ENCODE peak calls at places on chromosomes 5 and 9, in nine cellular contexts. One of them, this sample, is unnamed.

GRCh38 chr5:65078331-65078730 is 309.6 kb downstream of the CWC27 start:
- DNase-seq in NCI-H510A treated with DMSO at 0.1 percent for 48 hours: no peak
- DNase-seq in kidney tubule cell: no peak
- DNase-seq in GM04504: no peak
- DNase-seq in NCI-H1105 treated with DMSO at 0.1 percent for 48 hours: no peak
- DNase-seq in activated CD4-positive, CD25-positive, alpha-beta regulatory T cell: no peak
- DNase-seq in ascending aorta: no peak
- DNase-seq in MCF 10A: no peak
- DNase-seq in stomach: no peak
- DNase-seq in this sample: no peak

GRCh38 chr5:40842351-40842750 is 1.2 kb downstream of the CARD6 start:
- DNase-seq in NCI-H510A treated with DMSO at 0.1 percent for 48 hours: no peak
- DNase-seq in kidney tubule cell: peak; percentile 35
- DNase-seq in GM04504: no peak
- DNase-seq in NCI-H1105 treated with DMSO at 0.1 percent for 48 hours: no peak
- DNase-seq in activated CD4-positive, CD25-positive, alpha-beta regulatory T cell: no peak
- DNase-seq in ascending aorta: no peak
- DNase-seq in MCF 10A: no peak
- DNase-seq in stomach: no peak
- DNase-seq in this sample: no peak

GRCh38 chr9:85425153-85425611 is 316.6 kb downstream of the AGTPBP1 start:
- DNase-seq in NCI-H510A treated with DMSO at 0.1 percent for 48 hours: peak; percentile 50
- DNase-seq in kidney tubule cell: peak; percentile 74
- DNase-seq in GM04504: no peak
- DNase-seq in NCI-H1105 treated with DMSO at 0.1 percent for 48 hours: peak; percentile 19
- DNase-seq in activated CD4-positive, CD25-positive, alpha-beta regulatory T cell: no peak
- DNase-seq in ascending aorta: peak; percentile 71
- DNase-seq in MCF 10A: peak; percentile 72
- DNase-seq in stomach: peak; percentile 55
- DNase-seq in this sample: peak; percentile 84

GRCh38 chr9:37399336-37399735 is 23.2 kb upstream of the GRHPR start:
- DNase-seq in NCI-H510A treated with DMSO at 0.1 percent for 48 hours: no peak
- DNase-seq in kidney tubule cell: no peak
- DNase-seq in GM04504: no peak
- DNase-seq in NCI-H1105 treated with DMSO at 0.1 percent for 48 hours: no peak
- DNase-seq in activated CD4-positive, CD25-positive, alpha-beta regulatory T cell: no peak
- DNase-seq in ascending aorta: no peak
- DNase-seq in MCF 10A: no peak
- DNase-seq in stomach: no peak
- DNase-seq in this sample: no peak

GRCh38 chr5:168637793-168638192 is 58.6 kb upstream of the PANK3 start:
- DNase-seq in NCI-H510A treated with DMSO at 0.1 percent for 48 hours: no peak
- DNase-seq in kidney tubule cell: no peak
- DNase-seq in GM04504: no peak
- DNase-seq in NCI-H1105 treated with DMSO at 0.1 percent for 48 hours: no peak
- DNase-seq in activated CD4-positive, CD25-positive, alpha-beta regulatory T cell: no peak
- DNase-seq in ascending aorta: no peak
- DNase-seq in MCF 10A: no peak
- DNase-seq in stomach: no peak
- DNase-seq in this sample: no peak

GRCh38 chr9:34674440-34674839 is 12.0 kb upstream of the CCL27 start:
- DNase-seq in NCI-H510A treated with DMSO at 0.1 percent for 48 hours: no peak
- DNase-seq in kidney tubule cell: no peak
- DNase-seq in GM04504: no peak
- DNase-seq in NCI-H1105 treated with DMSO at 0.1 percent for 48 hours: no peak
- DNase-seq in activated CD4-positive, CD25-positive, alpha-beta regulatory T cell: no peak
- DNase-seq in ascending aorta: no peak
- DNase-seq in MCF 10A: no peak
- DNase-seq in stomach: no peak
- DNase-seq in this sample: no peak

GRCh38 chr9:74760031-74760700 is 127.6 kb downstream of the TRPM6 start:
- DNase-seq in NCI-H510A treated with DMSO at 0.1 percent for 48 hours: no peak
- DNase-seq in kidney tubule cell: peak; percentile 95
- DNase-seq in GM04504: no peak
- DNase-seq in NCI-H1105 treated with DMSO at 0.1 percent for 48 hours: no peak
- DNase-seq in activated CD4-positive, CD25-positive, alpha-beta regulatory T cell: no peak
- DNase-seq in ascending aorta: no peak
- DNase-seq in MCF 10A: peak; percentile 92
- DNase-seq in stomach: no peak
- DNase-seq in this sample: no peak

GRCh38 chr5:131265318-131265803 is 1.5 kb downstream of the CDC42SE2 start:
- DNase-seq in NCI-H510A treated with DMSO at 0.1 percent for 48 hours: peak; percentile 7
- DNase-seq in kidney tubule cell: peak; percentile 78
- DNase-seq in GM04504: no peak
- DNase-seq in NCI-H1105 treated with DMSO at 0.1 percent for 48 hours: no peak
- DNase-seq in activated CD4-positive, CD25-positive, alpha-beta regulatory T cell: no peak
- DNase-seq in ascending aorta: no peak
- DNase-seq in MCF 10A: peak; percentile 70
- DNase-seq in stomach: no peak
- DNase-seq in this sample: no peak

GRCh38 chr9:16816006-16816405 is 54.5 kb downstream of the BNC2 start:
- DNase-seq in NCI-H510A treated with DMSO at 0.1 percent for 48 hours: no peak
- DNase-seq in kidney tubule cell: no peak
- DNase-seq in GM04504: no peak
- DNase-seq in NCI-H1105 treated with DMSO at 0.1 percent for 48 hours: peak; percentile 57
- DNase-seq in activated CD4-positive, CD25-positive, alpha-beta regulatory T cell: no peak
- DNase-seq in ascending aorta: no peak
- DNase-seq in MCF 10A: no peak
- DNase-seq in stomach: no peak
- DNase-seq in this sample: peak; percentile 65

GRCh38 chr9:128118472-128118857 is 9.1 kb downstream of the PTGES2 start:
- DNase-seq in NCI-H510A treated with DMSO at 0.1 percent for 48 hours: no peak
- DNase-seq in kidney tubule cell: no peak
- DNase-seq in GM04504: no peak
- DNase-seq in NCI-H1105 treated with DMSO at 0.1 percent for 48 hours: no peak
- DNase-seq in activated CD4-positive, CD25-positive, alpha-beta regulatory T cell: no peak
- DNase-seq in ascending aorta: no peak
- DNase-seq in MCF 10A: no peak
- DNase-seq in stomach: no peak
- DNase-seq in this sample: no peak

GRCh38 chr5:98940586-98940985 is 11.8 kb upstream of the CHD1 start:
- DNase-seq in NCI-H510A treated with DMSO at 0.1 percent for 48 hours: no peak
- DNase-seq in kidney tubule cell: peak; percentile 17
- DNase-seq in GM04504: peak; percentile 29
- DNase-seq in NCI-H1105 treated with DMSO at 0.1 percent for 48 hours: no peak
- DNase-seq in activated CD4-positive, CD25-positive, alpha-beta regulatory T cell: no peak
- DNase-seq in ascending aorta: no peak
- DNase-seq in MCF 10A: no peak
- DNase-seq in stomach: no peak
- DNase-seq in this sample: peak; percentile 44

GRCh38 chr5:119876522-119876921 is 247.2 kb downstream of the FAM170A start:
- DNase-seq in NCI-H510A treated with DMSO at 0.1 percent for 48 hours: no peak
- DNase-seq in kidney tubule cell: no peak
- DNase-seq in GM04504: no peak
- DNase-seq in NCI-H1105 treated with DMSO at 0.1 percent for 48 hours: no peak
- DNase-seq in activated CD4-positive, CD25-positive, alpha-beta regulatory T cell: no peak
- DNase-seq in ascending aorta: no peak
- DNase-seq in MCF 10A: peak; percentile 6
- DNase-seq in stomach: no peak
- DNase-seq in this sample: no peak

GRCh38 chr9:19517202-19517942 is 108.6 kb downstream of the ACER2 start:
- DNase-seq in NCI-H510A treated with DMSO at 0.1 percent for 48 hours: no peak
- DNase-seq in kidney tubule cell: no peak
- DNase-seq in GM04504: no peak
- DNase-seq in NCI-H1105 treated with DMSO at 0.1 percent for 48 hours: no peak
- DNase-seq in activated CD4-positive, CD25-positive, alpha-beta regulatory T cell: no peak
- DNase-seq in ascending aorta: no peak
- DNase-seq in MCF 10A: peak; percentile 20
- DNase-seq in stomach: no peak
- DNase-seq in this sample: peak; percentile 51

GRCh38 chr9:35432076-35432475 is 57.8 kb upstream of the RUSC2 start:
- DNase-seq in NCI-H510A treated with DMSO at 0.1 percent for 48 hours: no peak
- DNase-seq in kidney tubule cell: no peak
- DNase-seq in GM04504: no peak
- DNase-seq in NCI-H1105 treated with DMSO at 0.1 percent for 48 hours: no peak
- DNase-seq in activated CD4-positive, CD25-positive, alpha-beta regulatory T cell: no peak
- DNase-seq in ascending aorta: no peak
- DNase-seq in MCF 10A: peak; percentile 4
- DNase-seq in stomach: no peak
- DNase-seq in this sample: no peak

GRCh38 chr9:36154213-36154952 is 14.8 kb upstream of the CCIN start:
- DNase-seq in NCI-H510A treated with DMSO at 0.1 percent for 48 hours: no peak
- DNase-seq in kidney tubule cell: peak; percentile 81
- DNase-seq in GM04504: no peak
- DNase-seq in NCI-H1105 treated with DMSO at 0.1 percent for 48 hours: peak; percentile 45
- DNase-seq in activated CD4-positive, CD25-positive, alpha-beta regulatory T cell: no peak
- DNase-seq in ascending aorta: no peak
- DNase-seq in MCF 10A: no peak
- DNase-seq in stomach: no peak
- DNase-seq in this sample: no peak

GRCh38 chr5:141373673-141374317 is at the start of gene PCDHGA6:
- DNase-seq in NCI-H510A treated with DMSO at 0.1 percent for 48 hours: no peak
- DNase-seq in kidney tubule cell: peak; percentile 39
- DNase-seq in GM04504: no peak
- DNase-seq in NCI-H1105 treated with DMSO at 0.1 percent for 48 hours: no peak
- DNase-seq in activated CD4-positive, CD25-positive, alpha-beta regulatory T cell: no peak
- DNase-seq in ascending aorta: no peak
- DNase-seq in MCF 10A: peak; percentile 17
- DNase-seq in stomach: no peak
- DNase-seq in this sample: no peak

GRCh38 chr9:19231126-19232035 is 888 bp downstream of the DENND4C start:
- DNase-seq in NCI-H510A treated with DMSO at 0.1 percent for 48 hours: no peak
- DNase-seq in kidney tubule cell: peak; percentile 40
- DNase-seq in GM04504: no peak
- DNase-seq in NCI-H1105 treated with DMSO at 0.1 percent for 48 hours: peak; percentile 13
- DNase-seq in activated CD4-positive, CD25-positive, alpha-beta regulatory T cell: peak; percentile 28
- DNase-seq in ascending aorta: no peak
- DNase-seq in MCF 10A: peak; percentile 33
- DNase-seq in stomach: peak; percentile 26
- DNase-seq in this sample: peak; percentile 50

GRCh38 chr5:59732301-59732700 is 161.2 kb downstream of the PDE4D start:
- DNase-seq in NCI-H510A treated with DMSO at 0.1 percent for 48 hours: no peak
- DNase-seq in kidney tubule cell: no peak
- DNase-seq in GM04504: no peak
- DNase-seq in NCI-H1105 treated with DMSO at 0.1 percent for 48 hours: no peak
- DNase-seq in activated CD4-positive, CD25-positive, alpha-beta regulatory T cell: no peak
- DNase-seq in ascending aorta: no peak
- DNase-seq in MCF 10A: no peak
- DNase-seq in stomach: no peak
- DNase-seq in this sample: peak; percentile 21

GRCh38 chr5:107887587-107887986 is 216.8 kb upstream of the EFNA5 start:
- DNase-seq in NCI-H510A treated with DMSO at 0.1 percent for 48 hours: no peak
- DNase-seq in kidney tubule cell: no peak
- DNase-seq in GM04504: no peak
- DNase-seq in NCI-H1105 treated with DMSO at 0.1 percent for 48 hours: no peak
- DNase-seq in activated CD4-positive, CD25-positive, alpha-beta regulatory T cell: no peak
- DNase-seq in ascending aorta: no peak
- DNase-seq in MCF 10A: no peak
- DNase-seq in stomach: no peak
- DNase-seq in this sample: no peak

GRCh38 chr5:160899735-160900134 is 47.7 kb upstream of the ATP10B start:
- DNase-seq in NCI-H510A treated with DMSO at 0.1 percent for 48 hours: no peak
- DNase-seq in kidney tubule cell: no peak
- DNase-seq in GM04504: no peak
- DNase-seq in NCI-H1105 treated with DMSO at 0.1 percent for 48 hours: no peak
- DNase-seq in activated CD4-positive, CD25-positive, alpha-beta regulatory T cell: no peak
- DNase-seq in ascending aorta: no peak
- DNase-seq in MCF 10A: no peak
- DNase-seq in stomach: no peak
- DNase-seq in this sample: peak; percentile 15

GRCh38 chr9:133484671-133485437 is 6.0 kb upstream of the SLC2A6 start:
- DNase-seq in NCI-H510A treated with DMSO at 0.1 percent for 48 hours: no peak
- DNase-seq in kidney tubule cell: no peak
- DNase-seq in GM04504: no peak
- DNase-seq in NCI-H1105 treated with DMSO at 0.1 percent for 48 hours: no peak
- DNase-seq in activated CD4-positive, CD25-positive, alpha-beta regulatory T cell: no peak
- DNase-seq in ascending aorta: no peak
- DNase-seq in MCF 10A: no peak
- DNase-seq in stomach: peak; percentile 77
- DNase-seq in this sample: no peak

GRCh38 chr5:130289132-130290088 is 385.1 kb downstream of the CHSY3 start:
- DNase-seq in NCI-H510A treated with DMSO at 0.1 percent for 48 hours: no peak
- DNase-seq in kidney tubule cell: peak; percentile 10
- DNase-seq in GM04504: peak; percentile 19
- DNase-seq in NCI-H1105 treated with DMSO at 0.1 percent for 48 hours: no peak
- DNase-seq in activated CD4-positive, CD25-positive, alpha-beta regulatory T cell: no peak
- DNase-seq in ascending aorta: peak; percentile 66
- DNase-seq in MCF 10A: peak; percentile 88
- DNase-seq in stomach: no peak
- DNase-seq in this sample: no peak

GRCh38 chr9:130327070-130327780 is 61.7 kb downstream of the HMCN2 start:
- DNase-seq in NCI-H510A treated with DMSO at 0.1 percent for 48 hours: no peak
- DNase-seq in kidney tubule cell: no peak
- DNase-seq in GM04504: no peak
- DNase-seq in NCI-H1105 treated with DMSO at 0.1 percent for 48 hours: no peak
- DNase-seq in activated CD4-positive, CD25-positive, alpha-beta regulatory T cell: no peak
- DNase-seq in ascending aorta: no peak
- DNase-seq in MCF 10A: no peak
- DNase-seq in stomach: no peak
- DNase-seq in this sample: peak; percentile 61

GRCh38 chr5:139915834-139916233 is 120.2 kb downstream of the PSD2 start:
- DNase-seq in NCI-H510A treated with DMSO at 0.1 percent for 48 hours: no peak
- DNase-seq in kidney tubule cell: no peak
- DNase-seq in GM04504: no peak
- DNase-seq in NCI-H1105 treated with DMSO at 0.1 percent for 48 hours: no peak
- DNase-seq in activated CD4-positive, CD25-positive, alpha-beta regulatory T cell: no peak
- DNase-seq in ascending aorta: no peak
- DNase-seq in MCF 10A: no peak
- DNase-seq in stomach: no peak
- DNase-seq in this sample: no peak

GRCh38 chr9:137311971-137312851 is 10.1 kb upstream of the NRARP start:
- DNase-seq in NCI-H510A treated with DMSO at 0.1 percent for 48 hours: no peak
- DNase-seq in kidney tubule cell: no peak
- DNase-seq in GM04504: no peak
- DNase-seq in NCI-H1105 treated with DMSO at 0.1 percent for 48 hours: no peak
- DNase-seq in activated CD4-positive, CD25-positive, alpha-beta regulatory T cell: no peak
- DNase-seq in ascending aorta: peak; percentile 54
- DNase-seq in MCF 10A: peak; percentile 69
- DNase-seq in stomach: no peak
- DNase-seq in this sample: no peak

GRCh38 chr9:95910023-95910706 is 34.7 kb downstream of the ERCC6L2 start:
- DNase-seq in NCI-H510A treated with DMSO at 0.1 percent for 48 hours: no peak
- DNase-seq in kidney tubule cell: no peak
- DNase-seq in GM04504: no peak
- DNase-seq in NCI-H1105 treated with DMSO at 0.1 percent for 48 hours: no peak
- DNase-seq in activated CD4-positive, CD25-positive, alpha-beta regulatory T cell: no peak
- DNase-seq in ascending aorta: no peak
- DNase-seq in MCF 10A: peak; percentile 6
- DNase-seq in stomach: no peak
- DNase-seq in this sample: no peak

GRCh38 chr5:41558295-41558694 is 47.9 kb upstream of the PLCXD3 start:
- DNase-seq in NCI-H510A treated with DMSO at 0.1 percent for 48 hours: no peak
- DNase-seq in kidney tubule cell: no peak
- DNase-seq in GM04504: no peak
- DNase-seq in NCI-H1105 treated with DMSO at 0.1 percent for 48 hours: no peak
- DNase-seq in activated CD4-positive, CD25-positive, alpha-beta regulatory T cell: no peak
- DNase-seq in ascending aorta: no peak
- DNase-seq in MCF 10A: no peak
- DNase-seq in stomach: no peak
- DNase-seq in this sample: no peak

GRCh38 chr9:7944521-7945022 is 145.0 kb upstream of the DMAC1 start:
- DNase-seq in NCI-H510A treated with DMSO at 0.1 percent for 48 hours: no peak
- DNase-seq in kidney tubule cell: no peak
- DNase-seq in GM04504: no peak
- DNase-seq in NCI-H1105 treated with DMSO at 0.1 percent for 48 hours: peak; percentile 24
- DNase-seq in activated CD4-positive, CD25-positive, alpha-beta regulatory T cell: no peak
- DNase-seq in ascending aorta: no peak
- DNase-seq in MCF 10A: no peak
- DNase-seq in stomach: no peak
- DNase-seq in this sample: no peak

GRCh38 chr5:3007577-3007976 is 256.1 kb upstream of the IRX2 start:
- DNase-seq in NCI-H510A treated with DMSO at 0.1 percent for 48 hours: no peak
- DNase-seq in kidney tubule cell: no peak
- DNase-seq in GM04504: no peak
- DNase-seq in NCI-H1105 treated with DMSO at 0.1 percent for 48 hours: no peak
- DNase-seq in activated CD4-positive, CD25-positive, alpha-beta regulatory T cell: no peak
- DNase-seq in ascending aorta: no peak
- DNase-seq in MCF 10A: no peak
- DNase-seq in stomach: no peak
- DNase-seq in this sample: no peak

GRCh38 chr9:35570709-35571108 is 34.4 kb upstream of the TESK1 start:
- DNase-seq in NCI-H510A treated with DMSO at 0.1 percent for 48 hours: no peak
- DNase-seq in kidney tubule cell: no peak
- DNase-seq in GM04504: no peak
- DNase-seq in NCI-H1105 treated with DMSO at 0.1 percent for 48 hours: no peak
- DNase-seq in activated CD4-positive, CD25-positive, alpha-beta regulatory T cell: no peak
- DNase-seq in ascending aorta: no peak
- DNase-seq in MCF 10A: no peak
- DNase-seq in stomach: no peak
- DNase-seq in this sample: no peak

This sample was measured in neural progenitor cell.